ENCODE peak calls at places on chromosomes 4 and X, in five cellular contexts. F is breast epithelium, A is A549, B is adrenal gland, P is stomach. L is an unnamed sample.

GRCh38 chrX:39550795-39551361 is 546.9 kb downstream of the BCOR start:
- DNase-seq in F (no peak), A (no peak), B (no peak), P (no peak), L (no peak)

GRCh38 chrX:40539214-40540142 is 41.3 kb upstream of the ATP6AP2 start:
- DNase-seq in F (no peak), A (no peak), B (peak; percentile 26), P (no peak), L (peak; percentile 9)

GRCh38 chrX:22746081-22746480 is 253.7 kb upstream of the DDX53 start:
- DNase-seq in F (no peak), A (no peak), B (no peak), P (no peak), L (no peak)

GRCh38 chrX:120560405-120560841 is 339 bp downstream of the CUL4B start:
- DNase-seq in F (no peak), A (no peak), B (peak; percentile 36), P (peak; percentile 36), L (no peak)

GRCh38 chr4:73679836-73680235 is 59.6 kb upstream of the RASSF6 start:
- DNase-seq in F (no peak), A (peak; percentile 37), B (no peak), P (no peak), L (no peak)

GRCh38 chrX:150184487-150184886 is 178.6 kb upstream of the MAMLD1 start:
- DNase-seq in F (no peak), A (peak; percentile 39), B (no peak), P (no peak), L (no peak)

GRCh38 chrX:41703574-41704029 is 14.8 kb downstream of the GPR34 start:
- DNase-seq in F (no peak), A (no peak), B (no peak), P (no peak), L (no peak)

GRCh38 chrX:15814811-15815210 is 24.5 kb downstream of the ZRSR2 start:
- DNase-seq in F (no peak), A (no peak), B (no peak), P (no peak), L (no peak)

GRCh38 chrX:119067023-119067739 is 5.6 kb upstream of the CT47C1 start:
- DNase-seq in F (peak; percentile 52), A (peak; percentile 50), B (peak; percentile 78), P (peak; percentile 57), L (peak; percentile 16)

GRCh38 chr4:82989567-82990429 is 20.8 kb downstream of the LIN54 start:
- DNase-seq in F (no peak), A (no peak), B (no peak), P (no peak), L (no peak)

GRCh38 chrX:87732133-87732532 is 214.5 kb downstream of the KLHL4 start:
- DNase-seq in F (no peak), A (no peak), B (no peak), P (no peak), L (no peak)

GRCh38 chr4:154205471-154205870 is 286.1 kb downstream of the DCHS2 start:
- DNase-seq in F (no peak), A (no peak), B (no peak), P (no peak), L (no peak)

GRCh38 chrX:12972239-12972638 is 2.7 kb upstream of the TMSB4X start:
- DNase-seq in F (no peak), A (no peak), B (no peak), P (no peak), L (no peak)

GRCh38 chrX:12974217-12974796 is 603 bp upstream of the TMSB4X start:
- DNase-seq in F (no peak), A (peak; percentile 84), B (peak; percentile 41), P (peak; percentile 69), L (peak; percentile 38)

GRCh38 chrX:12974797-12975669 is at the start of gene TMSB4X:
- DNase-seq in F (peak; percentile 87), A (peak; percentile 93), B (peak; percentile 83), P (peak; percentile 87), L (peak; percentile 71)

GRCh38 chrX:12972867-12973560 is 1.9 kb upstream of the TMSB4X start:
- DNase-seq in F (no peak), A (no peak), B (no peak), P (no peak), L (no peak)

DNA sequence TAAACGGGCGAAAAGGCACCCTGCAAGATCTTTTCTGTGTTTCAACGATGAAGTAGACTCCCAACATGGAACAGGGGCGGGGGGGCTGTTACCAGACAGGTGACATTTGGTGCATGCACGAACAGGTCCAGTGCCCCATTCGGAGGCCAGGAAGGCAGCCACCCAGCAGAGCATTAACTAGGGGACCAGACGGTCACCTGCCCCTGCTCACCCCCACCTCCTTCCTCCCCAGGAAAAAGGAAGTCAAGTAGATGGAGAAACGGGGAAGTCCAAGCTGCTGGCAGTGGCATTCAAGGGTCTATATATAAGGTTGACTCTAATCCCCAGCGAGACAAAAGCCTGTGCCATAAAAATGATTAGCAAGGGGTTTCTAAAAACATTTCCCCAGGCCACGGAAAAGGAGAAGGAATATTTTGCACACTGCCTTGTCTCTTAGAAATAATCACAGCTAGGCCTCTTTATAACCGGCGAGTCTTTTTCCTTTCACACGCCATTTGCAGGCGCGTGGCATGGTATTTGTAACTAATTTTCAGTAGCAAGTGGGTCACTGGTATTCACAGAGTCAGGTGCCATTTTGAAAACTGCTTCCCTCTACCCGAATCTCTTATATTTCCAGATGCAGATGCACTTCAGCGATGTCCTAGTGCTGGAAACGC is 1.2 kb upstream of the TMSB4X start:
- DNase-seq in F (no peak), A (no peak), B (no peak), P (peak; percentile 50), L (no peak)
- TF ChIP-seq POLR2A in F (no peak), A (no peak), B (no peak), P (no peak), L (no peak)

GRCh38 chr4:80307183-80307735 is 28.3 kb upstream of the CFAP299 start:
- DNase-seq in F (no peak), A (no peak), B (no peak), P (no peak), L (no peak)
- H3K27ac ChIP-seq in F (no peak overlapping the region), A (no peak overlapping the region), B (no peak overlapping the region), P (no peak overlapping the region), L (no peak overlapping the region)

DNA sequence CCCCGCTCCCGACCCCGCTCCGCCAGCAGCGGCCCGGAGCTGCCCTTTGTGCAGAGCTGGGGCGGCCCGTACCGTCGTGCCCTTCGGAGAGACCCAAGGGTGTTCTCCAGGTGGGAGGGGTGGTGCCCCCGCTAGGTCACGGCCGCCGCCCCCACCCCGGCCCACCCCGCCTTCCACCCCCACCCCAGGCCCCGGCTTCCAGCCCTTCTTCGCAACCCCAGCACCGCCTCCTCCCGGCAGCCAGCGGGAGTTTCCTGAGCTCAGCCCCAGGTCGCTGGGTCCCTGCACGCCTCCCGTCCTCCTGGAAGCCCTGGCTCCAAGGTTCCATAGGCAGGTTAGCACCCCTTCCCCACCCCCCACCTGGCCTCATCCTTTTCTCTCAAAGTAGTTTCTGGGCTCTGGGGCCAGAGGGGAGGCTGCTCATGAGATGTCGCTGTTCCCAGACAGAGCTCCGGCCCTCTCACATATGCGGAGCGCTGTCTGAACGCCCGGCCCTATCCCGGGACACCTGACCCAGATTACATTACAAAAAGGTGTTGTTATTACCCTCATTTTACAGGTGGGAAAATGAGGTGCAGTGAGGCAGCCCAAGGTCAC is 25.2 kb upstream of the FGFR3 start:
- DNase-seq in F (no peak), A (peak; percentile 68), B (no peak), P (peak; percentile 47), L (no peak)
- H3K4me3 ChIP-seq in F (peak overlapping the region; percentile 77), A (peak overlapping the region; percentile 95), B (no peak overlapping the region), P (peak overlapping the region; percentile 47), L (peak overlapping the region; percentile 22)

DNA sequence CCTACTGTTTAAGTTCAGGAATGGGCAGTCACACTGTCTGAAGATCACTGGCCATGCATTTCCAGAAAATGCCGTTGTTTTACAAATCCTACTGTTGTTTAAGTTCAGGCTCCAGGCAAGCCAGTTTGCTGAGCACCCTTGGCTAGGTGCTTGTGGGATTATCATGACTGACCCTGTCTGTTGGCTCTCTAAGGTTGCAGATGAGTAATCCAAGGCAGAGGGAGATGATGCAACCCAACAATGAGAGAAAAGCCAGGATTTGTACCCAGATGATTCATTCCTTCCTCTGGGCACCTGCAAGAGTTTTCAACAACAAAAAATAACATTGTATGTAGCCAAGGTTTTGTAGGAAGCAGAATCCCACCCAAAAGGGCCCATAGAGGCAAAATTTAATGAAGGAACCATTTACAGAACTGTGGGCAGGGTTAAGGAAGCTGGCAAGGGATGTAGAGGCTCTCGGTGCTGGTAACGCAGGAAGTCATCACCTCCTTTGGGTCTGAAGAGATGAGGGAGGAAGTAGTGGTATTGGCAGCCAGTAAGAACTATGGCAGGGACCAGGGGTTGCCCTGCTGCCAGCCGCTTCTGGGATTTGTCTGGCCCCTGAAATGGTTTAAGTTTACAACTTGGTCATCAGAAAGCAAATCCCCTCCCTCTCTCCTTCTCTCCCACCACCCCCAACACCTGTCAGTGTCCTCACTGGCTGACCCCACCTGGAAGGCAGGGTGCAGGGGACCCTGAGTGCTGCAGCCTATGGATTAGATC is 54.8 kb downstream of the MSX1 start:
- DNase-seq in F (no peak), A (no peak), B (no peak), P (no peak), L (peak; percentile 34)
- TF ChIP-seq POLR2A in F (no peak), A (no peak), B (no peak), P (no peak), L (no peak)

GRCh38 chrX:9668537-9668936 is 97.1 kb downstream of the GPR143 start:
- DNase-seq in F (no peak), A (no peak), B (no peak), P (no peak), L (no peak)
- H3K27ac ChIP-seq in F (no peak overlapping the region), A (no peak overlapping the region), B (no peak overlapping the region), P (no peak overlapping the region), L (no peak overlapping the region)

GRCh38 chr4:180827610-180828009 is 1415.6 kb upstream of the TENM3 start:
- DNase-seq in F (no peak), A (no peak), B (no peak), P (no peak), L (no peak)
- H3K4me3 ChIP-seq in F (peak overlapping the region; percentile 63), A (no peak overlapping the region), B (no peak overlapping the region), P (peak overlapping the region; percentile 29), L (peak overlapping the region; percentile 6)

GRCh38 chr4:54227261-54228063 is 1.6 kb upstream of the PDGFRA start:
- DNase-seq in F (no peak), A (peak; percentile 44), B (no peak), P (no peak), L (peak; percentile 38)

GRCh38 chr4:54228064-54228527 is 997 bp upstream of the PDGFRA start:
- DNase-seq in F (peak; percentile 68), A (peak; percentile 55), B (peak; percentile 71), P (peak; percentile 59), L (peak; percentile 68)

GRCh38 chr4:54225671-54226398 is 3.3 kb upstream of the PDGFRA start:
- DNase-seq in F (no peak), A (no peak), B (no peak), P (no peak), L (no peak)

GRCh38 chr4:54224960-54225670 is 4.0 kb upstream of the PDGFRA start:
- DNase-seq in F (no peak), A (no peak), B (no peak), P (no peak), L (no peak)

GRCh38 chr4:54226399-54227260 is 2.5 kb upstream of the PDGFRA start:
- DNase-seq in F (no peak), A (no peak), B (no peak), P (no peak), L (peak; percentile 66)
- TF ChIP-seq POLR2A in F (no peak), A (no peak), B (no peak), P (no peak), L (peak; percentile 37)